ENCODE peak calls at places on chromosomes 2 and 18, in six cellular contexts. O is IMR-90, M is neuronal stem cell, C is mesenchymal stem cell, A is H1, F is trophoblast cell. K is an unnamed sample.

GRCh38 chr2:52874706-52875105 is 892.9 kb upstream of the CHAC2 start:
- DNase-seq in O (no peak), M (no peak), C (no peak), A (no peak), F (no peak), K (no peak)

GRCh38 chr2:36425771-36426340 is 70.3 kb downstream of the CRIM1 start:
- DNase-seq in O (no peak), M (no peak), C (no peak), A (no peak), F (no peak), K (no peak)

GRCh38 chr2:225355788-225356187 is 43.7 kb upstream of the NYAP2 start:
- DNase-seq in O (no peak), M (no peak), C (no peak), A (no peak), F (no peak), K (no peak)

GRCh38 chr2:196592912-196593881 is 46.3 kb upstream of the CCDC150 start:
- DNase-seq in O (peak), M (peak), C (peak), A (no peak), F (peak), K (peak)

GRCh38 chr18:6929370-6930102 is 188.1 kb downstream of the LAMA1 start:
- DNase-seq in O (no peak), M (no peak), C (no peak), A (no peak), F (peak), K (peak)

GRCh38 chr2:9287400-9288059 is 80.9 kb downstream of the ASAP2 start:
- DNase-seq in O (peak), M (no peak), C (peak), A (no peak), F (peak), K (no peak)

GRCh38 chr18:55384551-55385275 is 203.3 kb downstream of the TCF4 start:
- DNase-seq in O (peak), M (no peak), C (peak), A (peak), F (no peak), K (peak)

GRCh38 chr2:132936261-132936660 is 266.3 kb upstream of the LYPD1 start:
- DNase-seq in O (peak), M (no peak), C (no peak), A (no peak), F (no peak), K (no peak)

GRCh38 chr2:178298785-178299212 is 104.5 kb downstream of the OSBPL6 start:
- DNase-seq in O (peak), M (no peak), C (peak), A (no peak), F (no peak), K (no peak)

DNA sequence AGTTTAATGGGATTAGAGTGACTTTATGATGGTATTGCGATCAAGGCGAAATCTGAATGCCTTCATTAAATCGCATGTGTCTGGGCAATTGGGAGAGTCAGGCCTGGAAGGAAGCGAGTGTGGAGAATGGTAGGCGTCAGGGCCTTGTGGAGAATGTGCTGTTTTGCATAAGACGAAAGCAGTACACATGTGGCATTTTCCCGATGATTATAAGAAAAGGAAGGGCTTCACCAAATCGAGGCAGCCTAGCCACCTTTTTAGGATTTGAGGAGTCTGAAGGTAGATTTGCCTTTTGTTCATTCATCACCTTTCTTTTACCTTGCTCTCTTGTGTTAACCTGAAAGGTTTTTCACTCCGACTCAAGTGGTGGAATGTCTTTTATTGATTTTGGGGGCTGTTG is 1.0 kb downstream of the ZNF532 start:
- DNase-seq in O (no peak), M (no peak), C (no peak), A (no peak), F (no peak), K (no peak)
- H2AK5ac ChIP-seq in O (peak), M (no peak), C (no peak), A (peak), F (peak), K (no peak)

GRCh38 chr2:238811293-238811692 is 36.6 kb upstream of the TWIST2 start:
- DNase-seq in O (peak), M (no peak), C (no peak), A (no peak), F (no peak), K (no peak)
- H3K14ac ChIP-seq in O (no peak), M (no peak), C (no peak), A (no peak), F (no peak), K (no peak)

DNA sequence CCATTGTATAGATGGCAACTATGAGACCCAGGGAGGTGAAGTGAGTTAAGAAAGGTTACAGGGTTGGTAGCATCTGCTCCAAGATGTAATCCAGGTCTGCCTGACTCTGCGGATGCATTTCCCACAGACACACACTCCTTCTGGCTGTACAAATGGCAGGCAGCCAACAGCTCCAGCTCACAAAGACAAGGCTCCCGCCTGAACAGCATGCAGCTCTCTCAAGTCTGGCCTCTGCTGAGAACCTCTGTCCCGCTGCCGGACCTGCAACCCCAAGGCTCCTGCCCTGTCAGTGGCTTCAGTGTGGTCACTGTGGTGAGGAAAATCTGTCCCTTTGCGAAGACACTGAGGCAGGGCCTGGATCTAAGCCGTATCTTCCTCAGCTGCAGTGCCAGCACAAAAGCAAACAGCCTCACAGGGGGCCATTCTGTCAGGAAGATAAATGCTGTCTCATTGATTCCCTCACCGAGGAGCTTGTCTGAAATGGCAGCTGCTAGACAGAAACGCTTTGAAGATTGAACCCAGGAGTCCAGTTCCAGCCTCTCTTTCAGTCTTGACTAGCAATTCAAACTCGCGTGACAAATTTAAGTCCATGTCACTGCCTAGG is 469.3 kb upstream of the MEX3C start:
- DNase-seq in O (no peak), M (no peak), C (no peak), A (no peak), F (no peak), K (no peak)
- H2AK5ac ChIP-seq in O (no peak), M (no peak), C (no peak), A (no peak), F (no peak), K (no peak)

GRCh38 chr2:134245340-134245984 is 8.4 kb upstream of the MGAT5 start:
- DNase-seq in O (peak), M (peak), C (peak), A (no peak), F (peak), K (peak)

GRCh38 chr2:134248913-134249312 is 5.0 kb upstream of the MGAT5 start:
- DNase-seq in O (no peak), M (no peak), C (no peak), A (no peak), F (no peak), K (no peak)

GRCh38 chr2:134249755-134250154 is 4.1 kb upstream of the MGAT5 start:
- DNase-seq in O (no peak), M (no peak), C (no peak), A (no peak), F (no peak), K (no peak)

GRCh38 chr2:134246154-134246874 is 7.6 kb upstream of the MGAT5 start:
- DNase-seq in O (no peak), M (no peak), C (no peak), A (no peak), F (no peak), K (no peak)

GRCh38 chr2:134247679-134248078 is 6.2 kb upstream of the MGAT5 start:
- DNase-seq in O (no peak), M (no peak), C (no peak), A (no peak), F (no peak), K (no peak)
- H3K14ac ChIP-seq in O (peak), M (no peak), C (no peak), A (no peak), F (no peak), K (no peak)

K was measured in H9.